ENCODE peak calls at places on chromosomes 16 and 17, in five cellular contexts. M, U, H, L and Y are unnamed samples.
A peak's percentile ranks its signal among the peaks of the same experiment; 100 is the strongest.

GRCh38 chr17:17445925-17446665 is 30.7 kb upstream of the MED9 start:
- DNase-seq in U (peak; percentile 83), M (no peak), H (no peak), L (no peak), Y (peak; percentile 95)

GRCh38 chr17:1577657-1578428 is 15.3 kb upstream of the PITPNA start:
- DNase-seq in U (no peak), L (no peak), H (no peak), M (no peak), Y (no peak)

GRCh38 chr16:31093132-31093703 is 1.4 kb downstream of the VKORC1 start:
- DNase-seq in U (no peak), M (no peak), L (no peak), H (no peak), Y (peak; percentile 79)

GRCh38 chr16:76837872-76838271 is 353.1 kb upstream of the MON1B start:
- DNase-seq in L (no peak), M (no peak), H (no peak), U (no peak), Y (no peak)

GRCh38 chr16:67884684-67885083 is at the start of gene NRN1L:
- DNase-seq in H (peak; percentile 92), M (peak; percentile 96), L (peak; percentile 96), U (peak; percentile 89), Y (peak; percentile 77)

GRCh38 chr17:6443692-6444572 is at the start of gene PIMREG:
- DNase-seq in L (peak; percentile 98), U (peak; percentile 94), M (peak; percentile 91), H (peak; percentile 94), Y (peak; percentile 95)

GRCh38 chr17:11006530-11006929 is 168.6 kb upstream of the PIRT start:
- DNase-seq in H (peak; percentile 12), M (no peak), U (no peak), L (no peak), Y (no peak)

GRCh38 chr17:82212331-82213250 is at the start of gene CCDC57:
- DNase-seq in L (peak; percentile 86), U (peak; percentile 87), H (peak; percentile 85), M (peak; percentile 78), Y (peak; percentile 94)

GRCh38 chr16:26644912-26645543 is 421.7 kb upstream of the C16orf82 start:
- DNase-seq in H (no peak), M (no peak), U (no peak), L (no peak), Y (peak; percentile 13)

GRCh38 chr16:85615014-85615851 is 2.1 kb downstream of the GSE1 start:
- DNase-seq in L (peak; percentile 83), U (peak; percentile 91), M (no peak), H (peak; percentile 58), Y (no peak)

GRCh38 chr16:67767953-67768352 is 38.4 kb downstream of the RANBP10 start:
- DNase-seq in H (no peak), M (no peak), U (no peak), L (no peak), Y (no peak)

GRCh38 chr16:18839555-18839954 is 38.2 kb upstream of the ARL6IP1 start:
- DNase-seq in L (no peak), H (no peak), U (peak; percentile 30), M (no peak), Y (no peak)

GRCh38 chr16:11806721-11807120 is 9.7 kb upstream of the ZC3H7A start:
- DNase-seq in M (no peak), L (no peak), U (no peak), H (no peak), Y (no peak)

GRCh38 chr16:68760671-68761275 is 23.7 kb downstream of the CDH1 start:
- DNase-seq in L (no peak), M (no peak), U (no peak), H (no peak), Y (peak; percentile 47)

GRCh38 chr17:76909971-76910760 is 42.0 kb downstream of the MGAT5B start:
- DNase-seq in M (no peak), L (peak; percentile 55), H (peak; percentile 53), U (peak; percentile 50), Y (peak; percentile 74)

GRCh38 chr17:81869221-81870154 is 1.6 kb downstream of the ARHGDIA start:
- DNase-seq in L (no peak), M (peak; percentile 41), H (peak; percentile 58), U (peak; percentile 33), Y (peak; percentile 54)

GRCh38 chr16:53089434-53090270 is 34.9 kb downstream of the CHD9 start:
- DNase-seq in U (no peak), M (no peak), L (no peak), H (no peak), Y (no peak)

GRCh38 chr17:59521465-59522126 is 43.8 kb upstream of the DHX40 start:
- DNase-seq in L (peak; percentile 85), U (peak; percentile 58), M (peak; percentile 65), H (peak; percentile 23), Y (peak; percentile 76)

GRCh38 chr17:61279476-61280145 is 120.0 kb upstream of the TBX2 start:
- DNase-seq in M (no peak), U (no peak), L (no peak), H (no peak), Y (peak; percentile 77)

GRCh38 chr17:71402661-71403141 is 718.1 kb upstream of the SOX9 start:
- DNase-seq in U (no peak), H (no peak), L (no peak), M (no peak), Y (no peak)

GRCh38 chr16:89103156-89103555 is 9.5 kb downstream of the ACSF3 start:
- DNase-seq in M (no peak), L (no peak), U (peak; percentile 63), H (no peak), Y (no peak)

GRCh38 chr16:85535352-85536072 is 77.6 kb upstream of the GSE1 start:
- DNase-seq in L (no peak), H (no peak), M (no peak), U (peak; percentile 42), Y (no peak)

GRCh38 chr16:54938351-54939346 is 8.0 kb downstream of the IRX5 start:
- DNase-seq in U (no peak), M (no peak), L (no peak), H (no peak), Y (no peak)

GRCh38 chr17:74063439-74063838 is 140.0 kb upstream of the RPL38 start:
- DNase-seq in L (no peak), U (no peak), H (no peak), M (no peak), Y (no peak)

GRCh38 chr17:41772586-41773189 is 13.8 kb downstream of the JUP start:
- DNase-seq in M (no peak), H (no peak), L (no peak), U (no peak), Y (no peak)
- H3K4me3 ChIP-seq in M (no peak overlapping the region), H (no peak overlapping the region), L (no peak overlapping the region), U (no peak overlapping the region), Y (no peak overlapping the region)

GRCh38 chr17:8836821-8837426 is 30.6 kb downstream of the PIK3R6 start:
- DNase-seq in U (no peak), H (no peak), L (peak; percentile 18), M (no peak), Y (no peak)
- H3K27ac ChIP-seq in U (no peak overlapping the region), H (no peak overlapping the region), L (no peak overlapping the region), M (no peak overlapping the region), Y (no peak overlapping the region)

GRCh38 chr17:62724398-62725146 is 83.5 kb downstream of the MARCHF10 start:
- DNase-seq in M (no peak), U (no peak), H (no peak), L (no peak), Y (no peak)

GRCh38 chr17:62720126-62720850 is 87.8 kb downstream of the MARCHF10 start:
- DNase-seq in M (no peak), U (no peak), H (no peak), L (peak; percentile 7), Y (peak; percentile 27)

GRCh38 chr17:62722625-62723024 is 85.5 kb downstream of the MARCHF10 start:
- DNase-seq in U (no peak), M (no peak), H (no peak), L (no peak), Y (no peak)

GRCh38 chr17:62725791-62726249 is 82.3 kb downstream of the MARCHF10 start:
- DNase-seq in H (no peak), U (no peak), M (no peak), L (no peak), Y (no peak)

GRCh38 chr17:62723842-62724241 is 84.3 kb downstream of the MARCHF10 start:
- DNase-seq in H (no peak), U (no peak), M (no peak), L (no peak), Y (peak; percentile 66)
- H3K4me3 ChIP-seq in H (no peak overlapping the region), U (no peak overlapping the region), M (no peak overlapping the region), L (no peak overlapping the region), Y (no peak overlapping the region)

GRCh38 chr16:83970430-83970815 is 2.4 kb downstream of the NECAB2 start:
- DNase-seq in M (no peak), H (no peak), U (no peak), L (no peak), Y (no peak)
- H3K27ac ChIP-seq in M (no peak overlapping the region), H (no peak overlapping the region), U (no peak overlapping the region), L (no peak overlapping the region), Y (no peak overlapping the region)

DNA sequence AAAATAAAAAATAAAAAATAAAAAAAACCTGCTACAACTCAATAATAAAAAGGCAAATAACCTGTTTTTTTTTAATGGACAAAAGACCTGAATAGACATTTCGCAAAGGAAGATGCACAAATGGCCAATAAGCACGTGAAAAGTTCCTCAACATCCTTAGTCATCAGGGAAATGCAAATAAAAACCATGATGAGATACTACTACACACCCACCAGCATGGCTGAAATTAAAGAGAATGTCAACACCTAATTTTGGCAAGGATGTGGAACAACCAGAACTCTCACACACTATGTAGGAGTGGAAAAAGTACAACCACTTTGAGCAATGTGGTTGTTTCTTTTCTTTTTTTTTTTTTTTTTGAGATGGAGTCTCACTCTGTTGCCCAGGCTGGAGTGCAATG is 24.6 kb downstream of the COG7 start:
- DNase-seq in U (no peak), H (no peak), M (no peak), L (no peak), Y (no peak)
- H3K4me3 ChIP-seq in U (no peak overlapping the region), H (no peak overlapping the region), M (no peak overlapping the region), L (no peak overlapping the region), Y (no peak overlapping the region)

DNA sequence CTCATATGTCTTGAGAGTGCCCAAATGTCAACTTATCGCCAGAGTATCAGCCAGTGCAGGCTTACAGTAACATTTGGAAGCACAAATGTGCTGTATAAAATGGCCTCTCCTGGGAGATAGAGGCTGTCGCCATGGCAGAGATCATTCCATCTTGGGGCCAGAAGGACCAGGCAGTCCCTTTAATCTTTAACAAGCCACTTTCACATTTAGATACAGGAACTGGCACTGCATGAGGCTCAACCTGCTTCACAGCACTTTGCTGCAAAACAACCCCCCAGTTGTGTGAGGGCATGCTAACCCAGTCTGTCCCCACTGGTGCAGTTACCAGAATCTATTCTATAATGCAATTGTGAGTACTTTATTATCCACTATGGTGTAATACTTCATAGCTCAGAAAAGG is 4.7 kb upstream of the RFFL start:
- DNase-seq in M (no peak), H (no peak), U (no peak), L (no peak), Y (no peak)
- H3K27ac ChIP-seq in M (no peak overlapping the region), H (no peak overlapping the region), U (no peak overlapping the region), L (no peak overlapping the region), Y (no peak overlapping the region)